ENCODE peak calls at places on chromosomes 16 and 17, in seven cellular contexts. V is H9, R is mesenchymal stem cell, W is neuronal stem cell, I is IMR-90, B is H1, P is trophoblast cell. M is an unnamed sample.

GRCh38 chr16:16828913-16829398 is 450.0 kb downstream of the NPIPA7 start:
- DNase-seq in P (no peak), B (no peak), V (peak), R (no peak), I (no peak), W (no peak), M (peak)

GRCh38 chr16:63361032-63361624 is 1324.9 kb upstream of the CDH8 start:
- DNase-seq in V (no peak), W (peak), R (peak), I (peak), P (peak), B (no peak), M (peak)

GRCh38 chr17:80671823-80672105 is 127.1 kb downstream of the RPTOR start:
- DNase-seq in V (no peak), I (no peak), R (no peak), W (no peak), P (no peak), B (no peak), M (no peak)

GRCh38 chr16:28097500-28097899 is 34.0 kb upstream of the GSG1L start:
- DNase-seq in B (no peak), V (no peak), P (no peak), R (no peak), I (no peak), W (no peak), M (no peak)

GRCh38 chr16:324451-325334 is 27.8 kb downstream of the AXIN1 start:
- DNase-seq in W (no peak), V (no peak), B (no peak), I (no peak), R (no peak), P (peak), M (no peak)

GRCh38 chr16:66058181-66058580 is 308.3 kb upstream of the CDH5 start:
- DNase-seq in V (no peak), P (no peak), B (no peak), W (no peak), I (peak), R (no peak), M (no peak)

GRCh38 chr17:15954222-15954621 is 9.3 kb downstream of the ADORA2B start:
- DNase-seq in R (peak), B (no peak), V (no peak), W (no peak), P (peak), I (peak), M (no peak)

GRCh38 chr16:29806641-29807425 is 504 bp downstream of the MAZ start:
- DNase-seq in P (no peak), W (no peak), V (peak), B (no peak), R (peak), I (no peak), M (peak)

GRCh38 chr17:1485748-1486376 is 6.6 kb downstream of the MYO1C start:
- DNase-seq in W (no peak), B (no peak), R (peak), I (peak), P (peak), V (peak), M (peak)

GRCh38 chr16:66166451-66166850 is 200.0 kb upstream of the CDH5 start:
- DNase-seq in V (no peak), B (no peak), R (no peak), I (peak), W (no peak), P (no peak), M (no peak)

GRCh38 chr16:25006504-25007055 is 8.6 kb downstream of the ARHGAP17 start:
- DNase-seq in I (peak), R (peak), P (peak), V (no peak), W (no peak), B (no peak), M (no peak)

GRCh38 chr17:82384730-82385429 is 13.3 kb downstream of the UTS2R start:
- DNase-seq in P (peak), V (peak), W (no peak), B (no peak), R (peak), I (peak), M (peak)

GRCh38 chr16:85211247-85211910 is 99.1 kb upstream of the CIBAR2 start:
- DNase-seq in V (no peak), I (no peak), W (no peak), B (no peak), P (no peak), R (peak), M (no peak)

GRCh38 chr16:11277607-11278337 is 1.5 kb upstream of the PRM2 start:
- DNase-seq in P (no peak), R (no peak), V (no peak), B (no peak), I (no peak), W (no peak), M (no peak)
- H4K8ac ChIP-seq in P (no peak), R (no peak), V (no peak), B (no peak), I (no peak), W (no peak), M (no peak)

GRCh38 chr16:58582133-58582532 is 47.5 kb downstream of the CNOT1 start:
- DNase-seq in V (no peak), W (no peak), B (no peak), R (no peak), I (no peak), P (no peak), M (no peak)
- H4K8ac ChIP-seq in V (no peak), W (no peak), B (no peak), R (no peak), I (no peak), P (no peak), M (no peak)

DNA sequence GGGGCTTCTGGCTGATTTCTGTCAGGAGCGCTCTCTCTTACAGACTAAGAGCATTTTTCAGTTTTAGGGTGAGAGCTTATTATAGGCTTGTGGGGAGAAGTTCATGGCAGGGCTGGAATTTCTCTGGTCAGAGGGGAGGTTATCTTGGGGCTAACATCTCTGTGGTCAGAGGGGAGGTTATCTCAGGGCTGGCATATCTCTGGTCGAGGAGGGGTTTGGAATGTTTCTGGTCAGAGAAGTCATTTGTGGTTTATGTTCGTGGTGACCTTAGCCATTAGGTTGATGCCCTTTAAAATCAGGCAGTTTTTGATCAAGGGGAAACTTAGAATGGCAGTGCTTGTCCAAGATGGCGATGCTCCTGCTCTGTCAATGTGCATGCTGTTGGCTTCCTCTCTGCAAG is 10.8 kb upstream of the USP31 start:
- DNase-seq in W (no peak), P (no peak), R (no peak), B (no peak), I (no peak), V (no peak), M (no peak)
- H4K8ac ChIP-seq in W (no peak), P (no peak), R (no peak), B (no peak), I (no peak), V (no peak), M (no peak)

GRCh38 chr17:21298983-21299519 is 14.5 kb downstream of the MAP2K3 start:
- DNase-seq in I (no peak), R (no peak), V (no peak), P (no peak), W (no peak), B (no peak), M (no peak)

GRCh38 chr17:21299981-21300600 is 15.6 kb downstream of the MAP2K3 start:
- DNase-seq in P (no peak), W (no peak), I (no peak), R (no peak), V (no peak), B (no peak), M (no peak)

GRCh38 chr17:21301593-21302550 is 17.4 kb downstream of the MAP2K3 start:
- DNase-seq in V (no peak), B (no peak), R (no peak), W (no peak), P (no peak), I (no peak), M (no peak)

GRCh38 chr17:21302711-21303425 is 18.4 kb downstream of the MAP2K3 start:
- DNase-seq in P (no peak), I (no peak), B (no peak), W (no peak), R (no peak), V (no peak), M (no peak)

GRCh38 chr17:21300601-21301571 is 16.4 kb downstream of the MAP2K3 start:
- DNase-seq in P (no peak), B (no peak), V (no peak), R (no peak), I (no peak), W (no peak), M (no peak)
- H4K8ac ChIP-seq in P (no peak), B (no peak), V (no peak), R (no peak), I (no peak), W (no peak), M (no peak)

GRCh38 chr16:73771196-73771595 is 525.4 kb upstream of the PSMD7 start:
- DNase-seq in I (no peak), R (no peak), W (no peak), B (no peak), V (no peak), P (no peak), M (no peak)
- H4K8ac ChIP-seq in I (no peak), R (no peak), W (no peak), B (no peak), V (no peak), P (no peak), M (no peak)

GRCh38 chr17:73599599-73599998 is 44.6 kb downstream of the SDK2 start:
- DNase-seq in V (no peak), P (no peak), B (no peak), I (no peak), R (no peak), W (no peak), M (no peak)

GRCh38 chr17:73604046-73604445 is 40.2 kb downstream of the SDK2 start:
- DNase-seq in B (no peak), V (no peak), I (no peak), R (no peak), P (no peak), W (no peak), M (no peak)

GRCh38 chr17:73598131-73598680 is 46.0 kb downstream of the SDK2 start:
- DNase-seq in I (no peak), R (no peak), W (no peak), B (no peak), P (no peak), V (no peak), M (no peak)

GRCh38 chr17:73604476-73604875 is 39.8 kb downstream of the SDK2 start:
- DNase-seq in B (no peak), P (no peak), W (no peak), R (no peak), V (no peak), I (no peak), M (no peak)

GRCh38 chr17:73600103-73600871 is 44.0 kb downstream of the SDK2 start:
- DNase-seq in I (no peak), W (no peak), B (no peak), R (no peak), P (no peak), V (no peak), M (no peak)
- H4K8ac ChIP-seq in I (no peak), W (no peak), B (peak), R (no peak), P (no peak), V (no peak), M (no peak)

DNA sequence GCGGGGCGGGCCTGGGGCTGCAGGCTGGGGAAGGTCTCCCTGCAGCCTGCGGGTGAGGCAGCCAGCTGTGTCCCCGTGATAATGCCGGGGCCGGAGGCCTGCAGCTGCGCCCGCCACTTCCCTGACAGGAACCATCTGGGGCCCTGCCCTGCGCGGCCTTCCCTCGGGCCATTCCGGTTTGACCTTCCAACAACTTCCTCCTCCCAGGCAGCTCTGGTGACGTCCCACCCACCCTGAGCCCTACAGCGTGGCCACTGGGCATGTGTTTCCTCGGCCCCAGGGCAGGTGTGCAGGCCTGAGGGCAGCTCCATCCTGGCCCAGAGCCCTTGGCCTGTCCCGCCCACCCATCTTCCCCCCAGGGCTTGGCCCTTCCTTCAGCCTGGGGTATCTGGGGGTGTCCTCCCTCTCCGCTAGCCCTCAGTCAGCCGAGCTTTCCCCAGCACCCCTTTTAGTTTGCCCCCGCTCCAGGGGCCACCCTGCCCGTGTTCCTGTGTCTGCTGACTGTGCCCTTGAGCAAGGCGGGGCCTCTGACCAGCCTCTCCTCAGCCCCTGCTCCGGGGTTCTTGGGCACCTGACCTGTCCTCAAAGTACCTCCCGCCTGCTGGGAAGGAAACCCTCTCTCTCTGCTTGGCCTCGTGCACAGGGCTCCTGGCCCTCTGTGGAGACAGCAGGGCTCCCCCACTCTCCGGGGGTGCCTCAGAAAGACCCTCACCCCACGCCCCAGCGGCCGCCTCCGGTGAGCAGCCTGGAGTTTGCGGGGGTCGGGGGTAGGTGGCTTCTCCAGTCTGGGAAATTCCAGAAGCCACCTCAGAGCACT is at the start of gene CBFA2T3:
- DNase-seq in I (no peak), V (no peak), B (no peak), R (peak), W (no peak), P (peak), M (no peak)
- H4K8ac ChIP-seq in I (no peak), V (no peak), B (peak), R (no peak), W (no peak), P (no peak), M (no peak)

DNA sequence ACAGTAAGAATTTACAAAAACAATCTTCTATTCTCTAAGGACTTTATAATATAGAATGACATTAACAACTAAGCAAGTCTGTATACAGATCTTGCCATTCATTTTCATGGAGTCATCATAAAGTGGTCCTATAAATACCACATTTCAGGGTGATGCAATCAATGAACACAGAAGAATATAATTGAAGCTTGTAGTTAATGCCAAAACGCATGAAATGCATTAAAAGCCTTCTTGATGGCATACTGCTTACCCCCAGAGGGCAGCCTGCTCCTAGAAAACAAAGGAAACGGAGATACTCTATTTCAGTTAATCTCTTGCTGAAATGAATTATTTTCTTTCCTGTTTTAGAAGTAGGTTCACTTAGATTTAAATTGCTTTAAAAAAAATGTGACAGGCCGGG is 45.2 kb upstream of the STAC2 start:
- DNase-seq in R (peak), B (no peak), V (no peak), W (no peak), P (peak), I (peak), M (peak)
- H4K8ac ChIP-seq in R (no peak), B (no peak), V (no peak), W (no peak), P (no peak), I (no peak), M (no peak)

GRCh38 chr16:71429581-71429980 is 12.3 kb downstream of the TLE7 start:
- DNase-seq in I (no peak), P (peak), B (no peak), W (no peak), V (no peak), R (no peak), M (no peak)
- H4K8ac ChIP-seq in I (no peak), P (no peak), B (no peak), W (no peak), V (no peak), R (no peak), M (no peak)